ENCODE peak calls at places on chromosomes 13 and 19, in six cellular contexts. G is GM23338, A is SK-N-SH, N is Panc1, R is HCT116, J is HepG2. D is an unnamed sample.
A peak's percentile ranks its signal among the peaks of the same experiment; 100 is the strongest.

GRCh38 chr13:26128676-26129075 is 76.9 kb upstream of the SHISA2 start:
- DNase-seq in N (no peak), R (no peak), G (no peak), J (no peak), A (no peak), D (no peak)

GRCh38 chr19:38726761-38727301 is 17.4 kb downstream of the CAPN12 start:
- DNase-seq in J (no peak), G (no peak), A (no peak), R (no peak), N (no peak), D (no peak)

GRCh38 chr19:1400281-1401137 is 833 bp downstream of the GAMT start:
- DNase-seq in G (no peak), N (no peak), J (peak; percentile 96), R (no peak), A (peak; percentile 82), D (no peak)

GRCh38 chr19:47056416-47056815 is 8.0 kb upstream of the TMEM160 start:
- DNase-seq in G (no peak), J (no peak), N (no peak), A (no peak), R (no peak), D (no peak)

GRCh38 chr13:23899555-23899954 is 2.3 kb upstream of the C1QTNF9B start:
- DNase-seq in G (peak; percentile 49), A (peak; percentile 36), J (peak; percentile 36), R (no peak), N (no peak), D (no peak)

GRCh38 chr13:48131481-48131992 is 36.6 kb upstream of the MED4 start:
- DNase-seq in A (no peak), J (no peak), G (no peak), R (no peak), N (no peak), D (no peak)

GRCh38 chr13:74978596-74978995 is 503.4 kb downstream of the TBC1D4 start:
- DNase-seq in R (no peak), G (peak; percentile 10), J (no peak), A (no peak), N (no peak), D (no peak)

GRCh38 chr13:108220042-108220441 is 1.9 kb downstream of the ABHD13 start:
- DNase-seq in G (peak; percentile 6), R (peak; percentile 57), N (no peak), A (no peak), J (peak; percentile 9), D (no peak)

GRCh38 chr13:113410472-113411201 is 42.7 kb downstream of the ADPRHL1 start:
- DNase-seq in J (peak; percentile 61), G (no peak), N (peak; percentile 65), A (no peak), R (peak; percentile 89), D (no peak)

GRCh38 chr13:42894765-42895181 is 97.3 kb downstream of the EPSTI1 start:
- DNase-seq in J (no peak), N (no peak), G (no peak), R (no peak), A (peak; percentile 35), D (no peak)

GRCh38 chr19:55585658-55586339 is 5.2 kb upstream of the ZNF579 start:
- DNase-seq in A (peak; percentile 93), G (peak; percentile 90), R (no peak), N (no peak), J (peak; percentile 76), D (no peak)

GRCh38 chr13:32824061-32824460 is 192.2 kb upstream of the KL start:
- DNase-seq in J (no peak), A (no peak), N (no peak), R (no peak), G (no peak), D (no peak)

GRCh38 chr19:42038675-42039074 is 31.3 kb downstream of the GRIK5 start:
- DNase-seq in N (no peak), G (no peak), J (no peak), A (no peak), R (no peak), D (no peak)

GRCh38 chr13:112885782-112886268 is 83.2 kb upstream of the MCF2L start:
- DNase-seq in R (peak; percentile 37), J (peak; percentile 71), N (no peak), A (peak; percentile 96), G (peak; percentile 87), D (no peak)

GRCh38 chr19:44305457-44305856 is 632 bp upstream of the ZNF235 start:
- DNase-seq in R (no peak), A (no peak), G (no peak), J (no peak), N (no peak), D (no peak)

GRCh38 chr13:76723551-76724232 is 162.5 kb downstream of the KCTD12 start:
- DNase-seq in R (no peak), G (peak; percentile 47), A (no peak), J (no peak), N (no peak), D (peak; percentile 43)

GRCh38 chr13:34343413-34343812 is 525.5 kb downstream of the RFC3 start:
- DNase-seq in A (no peak), N (no peak), G (no peak), R (no peak), J (no peak), D (no peak)
- H3K4me3 ChIP-seq in A (no peak overlapping the region), N (no peak overlapping the region), G (no peak overlapping the region), R (no peak overlapping the region), J (no peak overlapping the region), D (no peak overlapping the region)

DNA sequence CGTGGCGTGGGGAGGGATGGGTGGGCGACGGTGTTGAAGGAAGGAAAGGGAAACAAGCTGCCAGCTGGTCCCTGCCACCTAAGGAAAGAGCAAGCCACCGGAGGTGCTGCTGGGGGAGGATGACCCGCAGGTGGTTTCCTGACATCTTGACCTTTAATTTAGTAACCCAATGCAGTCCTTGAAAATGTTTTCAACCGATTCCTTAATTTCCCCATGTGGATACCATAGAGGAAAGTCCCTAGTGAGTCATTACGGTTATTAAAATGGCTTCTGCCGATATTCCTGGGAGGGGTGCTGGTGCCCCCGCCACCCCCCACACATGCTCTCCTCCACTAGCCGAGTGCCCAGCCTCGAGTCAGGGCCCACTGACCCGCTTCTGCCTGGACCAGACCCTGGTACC is 6.3 kb upstream of the ANKRD10 start:
- DNase-seq in J (no peak), R (no peak), N (no peak), G (no peak), A (no peak), D (no peak)
- TF ChIP-seq REST in J (no peak), R (no peak), N (no peak), G (no peak), A (no peak), D (no peak)

DNA sequence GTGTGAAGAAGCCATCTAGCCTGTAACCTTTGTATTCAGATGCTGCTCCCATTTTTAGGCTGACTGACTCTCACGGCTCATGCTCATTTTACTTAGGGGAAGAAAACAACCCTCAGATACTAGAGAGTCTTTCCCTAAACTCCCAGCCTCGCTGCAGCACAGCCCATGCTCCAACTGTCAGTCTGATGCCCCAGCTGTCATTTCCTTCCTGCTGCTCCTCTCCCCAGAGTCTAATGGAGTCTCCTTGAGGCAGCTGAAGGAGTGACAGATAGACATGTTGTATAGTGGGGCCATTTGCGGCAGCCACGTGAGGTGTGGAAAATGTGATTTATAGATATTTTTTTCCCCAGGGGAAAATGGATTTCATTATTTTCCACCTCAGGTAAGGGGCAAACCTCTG is 59.2 kb upstream of the OLFM4 start:
- DNase-seq in R (no peak), N (no peak), J (no peak), G (no peak), A (no peak), D (no peak)
- TF ChIP-seq POLR2AphosphoS5 in R (no peak), N (no peak), J (no peak), G (no peak), A (no peak), D (no peak)

DNA sequence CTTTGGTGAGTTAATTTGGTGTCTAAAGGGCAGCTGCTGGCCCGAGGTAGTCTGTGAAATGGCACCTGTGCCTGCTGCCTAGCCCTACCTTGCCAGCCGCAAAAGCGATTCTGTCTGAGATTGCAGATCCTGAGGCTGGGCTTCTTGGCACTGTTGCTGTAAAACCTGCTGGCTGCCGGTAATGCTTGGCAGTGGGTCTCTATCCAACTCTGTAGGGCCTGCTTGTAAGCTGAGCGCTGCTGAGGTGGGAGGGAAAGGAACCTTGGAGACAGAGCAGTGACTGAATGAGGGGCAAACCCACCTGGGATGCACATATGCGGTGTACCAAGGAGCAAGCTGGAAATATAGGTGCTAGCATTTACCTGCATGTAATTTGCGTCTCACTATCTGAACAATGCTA is 11.7 kb downstream of the LCP1 start:
- DNase-seq in R (no peak), N (no peak), J (no peak), G (peak; percentile 34), A (no peak), D (peak; percentile 21)
- H3K4me3 ChIP-seq in R (no peak overlapping the region), N (no peak overlapping the region), J (no peak overlapping the region), G (no peak overlapping the region), A (no peak overlapping the region), D (no peak overlapping the region)

D was measured in HL-60.